ENCODE peak calls at places on chromosomes 11 and 22, in ten cellular contexts. One of them, this sample, is unnamed.

GRCh38 chr22:28203286-28203685 is 284.2 kb upstream of the PITPNB start:
- DNase-seq in BE2C: no peak
- DNase-seq in fibroblast of the aortic adventitia: no peak
- DNase-seq in psoas muscle: no peak
- DNase-seq in astrocyte: no peak
- DNase-seq in ascending aorta: no peak
- DNase-seq in heart right ventricle: no peak
- DNase-seq in bronchial epithelial cell: no peak
- DNase-seq in fibroblast of pulmonary artery: no peak
- DNase-seq in left lung: no peak
- DNase-seq in this sample: no peak

GRCh38 chr22:40211481-40212052 is 33.8 kb downstream of the TNRC6B start:
- DNase-seq in astrocyte: no peak
- DNase-seq in fibroblast of pulmonary artery: no peak
- DNase-seq in left lung: no peak
- DNase-seq in BE2C: no peak
- DNase-seq in bronchial epithelial cell: no peak
- DNase-seq in psoas muscle: no peak
- DNase-seq in ascending aorta: no peak
- DNase-seq in heart right ventricle: no peak
- DNase-seq in fibroblast of the aortic adventitia: no peak
- DNase-seq in this sample: no peak

GRCh38 chr22:43385770-43386641 is 25.8 kb upstream of the MPPED1 start:
- DNase-seq in bronchial epithelial cell: peak
- DNase-seq in BE2C: peak
- DNase-seq in astrocyte: peak
- DNase-seq in fibroblast of the aortic adventitia: peak
- DNase-seq in left lung: peak
- DNase-seq in psoas muscle: peak
- DNase-seq in fibroblast of pulmonary artery: peak
- DNase-seq in heart right ventricle: peak
- DNase-seq in ascending aorta: peak
- DNase-seq in this sample: peak

GRCh38 chr11:77661670-77662069 is 24.1 kb upstream of the CLNS1A start:
- DNase-seq in psoas muscle: no peak
- DNase-seq in fibroblast of the aortic adventitia: no peak
- DNase-seq in ascending aorta: no peak
- DNase-seq in fibroblast of pulmonary artery: no peak
- DNase-seq in left lung: no peak
- DNase-seq in bronchial epithelial cell: no peak
- DNase-seq in astrocyte: no peak
- DNase-seq in BE2C: no peak
- DNase-seq in heart right ventricle: no peak
- DNase-seq in this sample: no peak

GRCh38 chr11:119324124-119324665 is 7.3 kb upstream of the MCAM start:
- DNase-seq in psoas muscle: no peak
- DNase-seq in fibroblast of pulmonary artery: no peak
- DNase-seq in bronchial epithelial cell: no peak
- DNase-seq in ascending aorta: peak
- DNase-seq in heart right ventricle: no peak
- DNase-seq in left lung: no peak
- DNase-seq in BE2C: no peak
- DNase-seq in fibroblast of the aortic adventitia: no peak
- DNase-seq in astrocyte: no peak
- DNase-seq in this sample: no peak

GRCh38 chr11:73252577-73253191 is 19.5 kb upstream of the P2RY6 start:
- DNase-seq in heart right ventricle: no peak
- DNase-seq in astrocyte: no peak
- DNase-seq in fibroblast of the aortic adventitia: no peak
- DNase-seq in psoas muscle: no peak
- DNase-seq in fibroblast of pulmonary artery: no peak
- DNase-seq in BE2C: no peak
- DNase-seq in left lung: no peak
- DNase-seq in ascending aorta: peak
- DNase-seq in bronchial epithelial cell: no peak
- DNase-seq in this sample: no peak

GRCh38 chr11:69238562-69239319 is 55.2 kb upstream of the MYEOV start:
- DNase-seq in ascending aorta: no peak
- DNase-seq in left lung: no peak
- DNase-seq in fibroblast of pulmonary artery: no peak
- DNase-seq in BE2C: no peak
- DNase-seq in astrocyte: no peak
- DNase-seq in psoas muscle: no peak
- DNase-seq in bronchial epithelial cell: no peak
- DNase-seq in heart right ventricle: no peak
- DNase-seq in fibroblast of the aortic adventitia: no peak
- DNase-seq in this sample: no peak

GRCh38 chr11:103532133-103532788 is 423.0 kb downstream of the DYNC2H1 start:
- DNase-seq in heart right ventricle: no peak
- DNase-seq in astrocyte: peak
- DNase-seq in psoas muscle: no peak
- DNase-seq in BE2C: no peak
- DNase-seq in fibroblast of the aortic adventitia: peak
- DNase-seq in bronchial epithelial cell: peak
- DNase-seq in fibroblast of pulmonary artery: peak
- DNase-seq in ascending aorta: no peak
- DNase-seq in left lung: no peak
- DNase-seq in this sample: no peak

GRCh38 chr11:64605656-64606585 is 14.9 kb downstream of the SLC22A12 start:
- DNase-seq in bronchial epithelial cell: no peak
- DNase-seq in ascending aorta: no peak
- DNase-seq in psoas muscle: no peak
- DNase-seq in left lung: peak
- DNase-seq in BE2C: no peak
- DNase-seq in fibroblast of pulmonary artery: no peak
- DNase-seq in astrocyte: no peak
- DNase-seq in heart right ventricle: no peak
- DNase-seq in fibroblast of the aortic adventitia: no peak
- DNase-seq in this sample: no peak

GRCh38 chr22:20130739-20131592 is 638 bp upstream of the ZDHHC8 start:
- DNase-seq in BE2C: peak
- DNase-seq in left lung: peak
- DNase-seq in heart right ventricle: peak
- DNase-seq in fibroblast of the aortic adventitia: peak
- DNase-seq in ascending aorta: peak
- DNase-seq in fibroblast of pulmonary artery: peak
- DNase-seq in astrocyte: peak
- DNase-seq in psoas muscle: peak
- DNase-seq in bronchial epithelial cell: peak
- DNase-seq in this sample: peak

GRCh38 chr22:43228330-43228729 is 41.4 kb upstream of the TTLL12 start:
- DNase-seq in BE2C: peak
- DNase-seq in heart right ventricle: peak
- DNase-seq in bronchial epithelial cell: no peak
- DNase-seq in fibroblast of pulmonary artery: peak
- DNase-seq in astrocyte: no peak
- DNase-seq in left lung: no peak
- DNase-seq in fibroblast of the aortic adventitia: peak
- DNase-seq in psoas muscle: no peak
- DNase-seq in ascending aorta: no peak
- DNase-seq in this sample: peak

GRCh38 chr11:65045728-65046127 is 4.7 kb downstream of the SAC3D1 start:
- DNase-seq in psoas muscle: no peak
- DNase-seq in left lung: peak
- DNase-seq in heart right ventricle: no peak
- DNase-seq in fibroblast of pulmonary artery: no peak
- DNase-seq in fibroblast of the aortic adventitia: no peak
- DNase-seq in bronchial epithelial cell: no peak
- DNase-seq in BE2C: no peak
- DNase-seq in ascending aorta: no peak
- DNase-seq in astrocyte: no peak
- DNase-seq in this sample: no peak

GRCh38 chr11:72773291-72773690 is 20.6 kb downstream of the STARD10 start:
- DNase-seq in left lung: no peak
- DNase-seq in astrocyte: peak
- DNase-seq in bronchial epithelial cell: peak
- DNase-seq in heart right ventricle: no peak
- DNase-seq in ascending aorta: no peak
- DNase-seq in psoas muscle: peak
- DNase-seq in BE2C: peak
- DNase-seq in fibroblast of the aortic adventitia: peak
- DNase-seq in fibroblast of pulmonary artery: peak
- DNase-seq in this sample: no peak

GRCh38 chr22:46408568-46409506 is 73.3 kb downstream of the TRMU start:
- DNase-seq in astrocyte: no peak
- DNase-seq in BE2C: no peak
- DNase-seq in psoas muscle: no peak
- DNase-seq in fibroblast of the aortic adventitia: no peak
- DNase-seq in heart right ventricle: no peak
- DNase-seq in ascending aorta: no peak
- DNase-seq in fibroblast of pulmonary artery: no peak
- DNase-seq in bronchial epithelial cell: no peak
- DNase-seq in left lung: no peak
- DNase-seq in this sample: no peak

GRCh38 chr11:102850973-102851745 is 7.8 kb upstream of the MMP3 start:
- DNase-seq in astrocyte: peak
- DNase-seq in heart right ventricle: no peak
- DNase-seq in ascending aorta: no peak
- DNase-seq in psoas muscle: no peak
- DNase-seq in bronchial epithelial cell: peak
- DNase-seq in fibroblast of pulmonary artery: peak
- DNase-seq in left lung: no peak
- DNase-seq in fibroblast of the aortic adventitia: peak
- DNase-seq in BE2C: no peak
- DNase-seq in this sample: no peak

GRCh38 chr11:117443269-117444186 is 115.9 kb downstream of the CEP164 start:
- DNase-seq in bronchial epithelial cell: no peak
- DNase-seq in fibroblast of the aortic adventitia: peak
- DNase-seq in fibroblast of pulmonary artery: peak
- DNase-seq in left lung: no peak
- DNase-seq in ascending aorta: no peak
- DNase-seq in psoas muscle: no peak
- DNase-seq in BE2C: peak
- DNase-seq in astrocyte: peak
- DNase-seq in heart right ventricle: peak
- DNase-seq in this sample: peak
- TF ChIP-seq CTCF in bronchial epithelial cell: peak
- TF ChIP-seq CTCF in fibroblast of the aortic adventitia: peak
- TF ChIP-seq CTCF in fibroblast of pulmonary artery: peak
- TF ChIP-seq CTCF in left lung: peak
- TF ChIP-seq CTCF in ascending aorta: no peak
- TF ChIP-seq CTCF in psoas muscle: peak
- TF ChIP-seq CTCF in BE2C: peak
- TF ChIP-seq CTCF in astrocyte: peak
- TF ChIP-seq CTCF in heart right ventricle: peak
- TF ChIP-seq CTCF in this sample: peak

DNA sequence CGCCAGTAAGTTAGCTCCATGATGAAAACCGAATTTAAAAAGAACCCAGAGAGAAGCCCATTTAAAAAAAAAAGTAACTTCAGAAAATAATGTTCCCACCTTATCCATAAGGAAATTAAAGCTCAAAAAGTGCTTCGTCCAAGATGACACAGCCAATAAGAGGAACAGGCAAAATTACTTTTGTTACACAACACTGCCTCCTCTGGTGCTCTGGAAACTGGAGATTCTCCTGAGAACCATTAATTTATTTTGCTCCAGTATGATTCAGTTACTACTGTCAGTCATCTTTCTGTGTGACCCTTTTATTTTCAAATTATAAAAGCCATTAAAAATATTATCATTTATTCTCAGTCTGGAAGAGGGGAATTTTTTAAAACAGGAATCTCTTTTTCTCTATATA is 2.0 kb downstream of the IFT27 start:
- DNase-seq in heart right ventricle: no peak
- DNase-seq in fibroblast of the aortic adventitia: peak
- DNase-seq in ascending aorta: no peak
- DNase-seq in psoas muscle: no peak
- DNase-seq in astrocyte: no peak
- DNase-seq in left lung: no peak
- DNase-seq in fibroblast of pulmonary artery: peak
- DNase-seq in bronchial epithelial cell: peak
- DNase-seq in BE2C: peak
- DNase-seq in this sample: no peak
- TF ChIP-seq CTCF in heart right ventricle: peak
- TF ChIP-seq CTCF in fibroblast of the aortic adventitia: peak
- TF ChIP-seq CTCF in ascending aorta: no peak
- TF ChIP-seq CTCF in psoas muscle: no peak
- TF ChIP-seq CTCF in astrocyte: peak
- TF ChIP-seq CTCF in left lung: no peak
- TF ChIP-seq CTCF in fibroblast of pulmonary artery: peak
- TF ChIP-seq CTCF in bronchial epithelial cell: peak
- TF ChIP-seq CTCF in BE2C: peak
- TF ChIP-seq CTCF in this sample: peak

GRCh38 chr11:108664730-108665525 is at the start of gene DDX10:
- DNase-seq in left lung: peak
- DNase-seq in BE2C: peak
- DNase-seq in fibroblast of pulmonary artery: peak
- DNase-seq in bronchial epithelial cell: peak
- DNase-seq in psoas muscle: peak
- DNase-seq in astrocyte: peak
- DNase-seq in fibroblast of the aortic adventitia: peak
- DNase-seq in ascending aorta: peak
- DNase-seq in heart right ventricle: peak
- DNase-seq in this sample: peak
- TF ChIP-seq CTCF in left lung: no peak
- TF ChIP-seq CTCF in BE2C: peak
- TF ChIP-seq CTCF in fibroblast of pulmonary artery: peak
- TF ChIP-seq CTCF in bronchial epithelial cell: peak
- TF ChIP-seq CTCF in psoas muscle: peak
- TF ChIP-seq CTCF in astrocyte: no peak
- TF ChIP-seq CTCF in fibroblast of the aortic adventitia: peak
- TF ChIP-seq CTCF in ascending aorta: no peak
- TF ChIP-seq CTCF in heart right ventricle: peak
- TF ChIP-seq CTCF in this sample: no peak

DNA sequence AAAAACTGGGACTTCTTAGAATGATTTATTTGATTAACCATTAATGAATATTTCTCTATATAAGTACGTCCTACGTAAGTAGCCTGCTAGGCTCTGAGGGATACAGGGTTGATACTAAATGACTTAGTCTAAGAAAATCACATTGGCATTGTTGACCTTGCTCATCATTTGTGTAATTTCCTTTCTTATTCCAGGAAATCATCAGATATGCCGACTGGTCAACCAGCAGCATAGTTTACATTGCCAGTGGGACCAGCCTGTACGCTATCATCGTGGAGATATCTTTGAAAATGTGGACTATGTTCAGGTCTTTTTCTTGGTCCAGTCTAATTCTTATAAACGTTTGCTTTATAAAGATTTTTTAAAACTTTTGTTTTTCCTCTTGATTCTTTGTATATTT is 42.5 kb downstream of the TTC17 start:
- DNase-seq in ascending aorta: no peak
- DNase-seq in left lung: no peak
- DNase-seq in astrocyte: no peak
- DNase-seq in heart right ventricle: no peak
- DNase-seq in fibroblast of the aortic adventitia: no peak
- DNase-seq in bronchial epithelial cell: no peak
- DNase-seq in fibroblast of pulmonary artery: no peak
- DNase-seq in BE2C: no peak
- DNase-seq in psoas muscle: no peak
- DNase-seq in this sample: no peak
- TF ChIP-seq CTCF in ascending aorta: no peak
- TF ChIP-seq CTCF in left lung: no peak
- TF ChIP-seq CTCF in astrocyte: no peak
- TF ChIP-seq CTCF in heart right ventricle: no peak
- TF ChIP-seq CTCF in fibroblast of the aortic adventitia: no peak
- TF ChIP-seq CTCF in bronchial epithelial cell: no peak
- TF ChIP-seq CTCF in fibroblast of pulmonary artery: no peak
- TF ChIP-seq CTCF in BE2C: no peak
- TF ChIP-seq CTCF in psoas muscle: no peak
- TF ChIP-seq CTCF in this sample: no peak

This sample was measured in neural crest cell.